ENCODE peak calls at places on chromosomes 1 and 21, in seven cellular contexts. M is CD8-positive, alpha-beta T cell; Q is tibial nerve; X is cardiac muscle cell; N is keratinocyte; Y is OCI-LY7; D is sigmoid colon. C is an unnamed sample.

GRCh38 chr21:37072988-37073416 is at the start of the genes PIGP and TTC3:
- DNase-seq in M (peak; percentile 97), Q (peak; percentile 83), X (peak; percentile 98), N (peak; percentile 68), Y (peak; percentile 93), D (peak; percentile 97), C (peak; percentile 73)

GRCh38 chr21:43810505-43811261 is 21.3 kb downstream of the RRP1 start:
- DNase-seq in M (peak; percentile 93), Q (peak; percentile 72), X (peak; percentile 74), N (no peak), Y (peak; percentile 83), D (peak; percentile 86), C (peak; percentile 39)

GRCh38 chr1:231396643-231397042 is 25.4 kb downstream of the EGLN1 start:
- DNase-seq in M (no peak), Q (no peak), X (no peak), N (no peak), Y (no peak), D (no peak), C (no peak)

GRCh38 chr1:118136511-118136937 is 48.5 kb downstream of the SPAG17 start:
- DNase-seq in M (no peak), Q (no peak), X (peak; percentile 67), N (no peak), Y (no peak), D (no peak), C (no peak)

GRCh38 chr1:245025525-245025924 is 129.3 kb upstream of the KIF26B start:
- DNase-seq in M (no peak), Q (no peak), X (no peak), N (no peak), Y (no peak), D (no peak), C (no peak)

GRCh38 chr1:85283475-85284199 is 7.2 kb upstream of the BCL10 start:
- DNase-seq in M (no peak), Q (no peak), X (no peak), N (no peak), Y (no peak), D (no peak), C (no peak)

GRCh38 chr1:26862781-26863676 is at the start of gene SFN:
- DNase-seq in M (peak; percentile 48), Q (no peak), X (no peak), N (peak; percentile 99), Y (peak; percentile 74), D (no peak), C (no peak)

GRCh38 chr1:93828437-93828756 is 50.6 kb downstream of the DNTTIP2 start:
- DNase-seq in M (no peak), Q (no peak), X (no peak), N (no peak), Y (no peak), D (no peak), C (no peak)

GRCh38 chr21:46639489-46640386 is 4.3 kb downstream of the PRMT2 start:
- DNase-seq in M (no peak), Q (no peak), X (peak; percentile 48), N (no peak), Y (peak; percentile 11), D (no peak), C (no peak)

GRCh38 chr1:3483801-3484444 is 29.5 kb downstream of the ARHGEF16 start:
- DNase-seq in M (peak; percentile 33), Q (no peak), X (peak; percentile 38), N (no peak), Y (peak; percentile 39), D (no peak), C (no peak)

GRCh38 chr1:170765712-170766330 is 101.9 kb downstream of the PRRX1 start:
- DNase-seq in M (no peak), Q (no peak), X (peak; percentile 70), N (no peak), Y (no peak), D (no peak), C (no peak)

GRCh38 chr1:243345205-243345604 is 89.4 kb downstream of the SDCCAG8 start:
- DNase-seq in M (no peak), Q (no peak), X (peak; percentile 20), N (no peak), Y (no peak), D (no peak), C (no peak)

GRCh38 chr1:160748877-160749269 is 9.8 kb downstream of the SLAMF7 start:
- DNase-seq in M (no peak), Q (no peak), X (peak; percentile 31), N (no peak), Y (no peak), D (no peak), C (no peak)

GRCh38 chr1:19124273-19124672 is 85.8 kb downstream of the UBR4 start:
- DNase-seq in M (no peak), Q (no peak), X (no peak), N (no peak), Y (no peak), D (no peak), C (no peak)

GRCh38 chr1:30888391-30888790 is 20.2 kb downstream of the SDC3 start:
- DNase-seq in M (no peak), Q (no peak), X (peak; percentile 89), N (no peak), Y (no peak), D (peak; percentile 96), C (peak; percentile 94)

GRCh38 chr1:199243423-199244061 is 604.7 kb downstream of the PTPRC start:
- DNase-seq in M (peak; percentile 60), Q (no peak), X (peak; percentile 58), N (no peak), Y (peak; percentile 59), D (no peak), C (no peak)

GRCh38 chr1:101905298-101905794 is 91.4 kb downstream of the OLFM3 start:
- DNase-seq in M (no peak), Q (no peak), X (no peak), N (no peak), Y (no peak), D (no peak), C (no peak)

GRCh38 chr1:15975358-15975804 is 520 bp downstream of the ZBTB17 start:
- DNase-seq in M (peak; percentile 74), Q (no peak), X (peak; percentile 57), N (no peak), Y (peak; percentile 83), D (no peak), C (no peak)

GRCh38 chr21:42618713-42619112 is 34.7 kb upstream of the PDE9A start:
- DNase-seq in M (no peak), Q (no peak), X (no peak), N (no peak), Y (peak; percentile 18), D (no peak), C (no peak)

GRCh38 chr1:94012686-94013330 is 103.6 kb upstream of the GCLM start:
- DNase-seq in M (no peak), Q (no peak), X (no peak), N (no peak), Y (no peak), D (no peak), C (no peak)

GRCh38 chr1:205118810-205119209 is 3.0 kb downstream of the RBBP5 start:
- DNase-seq in M (no peak), Q (no peak), X (no peak), N (no peak), Y (no peak), D (no peak), C (no peak)

GRCh38 chr1:14095001-14095400 is 395.0 kb downstream of the PRDM2 start:
- DNase-seq in M (no peak), Q (no peak), X (peak; percentile 21), N (no peak), Y (peak; percentile 71), D (no peak), C (no peak)

GRCh38 chr1:93056214-93056613 is 22.9 kb upstream of the MTF2 start:
- DNase-seq in M (no peak), Q (no peak), X (peak; percentile 53), N (no peak), Y (peak; percentile 46), D (no peak), C (no peak)

GRCh38 chr1:50265790-50266314 is 157.1 kb downstream of the ELAVL4 start:
- DNase-seq in M (no peak), Q (no peak), X (peak; percentile 55), N (no peak), Y (no peak), D (peak; percentile 70), C (no peak)

GRCh38 chr1:164683235-164683634 is 124.3 kb downstream of the PBX1 start:
- DNase-seq in M (no peak), Q (no peak), X (no peak), N (peak; percentile 28), Y (no peak), D (no peak), C (no peak)

GRCh38 chr1:67880056-67880601 is 46.9 kb upstream of the GNG12 start:
- DNase-seq in M (no peak), Q (no peak), X (peak; percentile 89), N (no peak), Y (no peak), D (no peak), C (no peak)

GRCh38 chr1:205805082-205805711 is 7.8 kb downstream of the SLC41A1 start:
- DNase-seq in M (peak; percentile 20), Q (no peak), X (no peak), N (no peak), Y (no peak), D (no peak), C (no peak)

GRCh38 chr1:184160236-184160635 is 108.7 kb downstream of the TSEN15 start:
- DNase-seq in M (no peak), Q (no peak), X (peak; percentile 40), N (peak; percentile 82), Y (no peak), D (no peak), C (no peak)

GRCh38 chr21:38859852-38860251 is 54.1 kb downstream of the ETS2 start:
- DNase-seq in M (no peak), Q (no peak), X (no peak), N (no peak), Y (no peak), D (no peak), C (no peak)

GRCh38 chr1:203744008-203744972 is 20.7 kb upstream of the LAX1 start:
- DNase-seq in M (peak; percentile 16), Q (peak; percentile 58), X (peak; percentile 72), N (peak; percentile 63), Y (peak; percentile 84), D (peak; percentile 89), C (peak; percentile 16)
- TF ChIP-seq CTCF in M (no peak), Q (no peak), X (no peak), N (no peak), Y (no peak), D (no peak), C (no peak)

GRCh38 chr1:40315239-40315794 is 1.8 kb downstream of the COL9A2 start:
- DNase-seq in M (peak; percentile 88), Q (peak; percentile 67), X (peak; percentile 93), N (peak; percentile 55), Y (peak; percentile 93), D (peak; percentile 90), C (peak; percentile 90)
- H3K27ac ChIP-seq in M (peak overlapping the region; percentile 24), Q (peak overlapping the region; percentile 30), X (no peak overlapping the region), N (no peak overlapping the region), Y (peak overlapping the region; percentile 44), D (peak overlapping the region; percentile 65), C (peak overlapping the region; percentile 81)

GRCh38 chr1:209800984-209801834 is 4.7 kb downstream of the IRF6 start:
- DNase-seq in M (no peak), Q (peak; percentile 55), X (no peak), N (no peak), Y (no peak), D (peak; percentile 67), C (no peak)
- H3K4me3 ChIP-seq in M (no peak overlapping the region), Q (no peak overlapping the region), X (no peak overlapping the region), N (peak overlapping the region; percentile 90), Y (no peak overlapping the region), D (no peak overlapping the region), C (no peak overlapping the region)

DNA sequence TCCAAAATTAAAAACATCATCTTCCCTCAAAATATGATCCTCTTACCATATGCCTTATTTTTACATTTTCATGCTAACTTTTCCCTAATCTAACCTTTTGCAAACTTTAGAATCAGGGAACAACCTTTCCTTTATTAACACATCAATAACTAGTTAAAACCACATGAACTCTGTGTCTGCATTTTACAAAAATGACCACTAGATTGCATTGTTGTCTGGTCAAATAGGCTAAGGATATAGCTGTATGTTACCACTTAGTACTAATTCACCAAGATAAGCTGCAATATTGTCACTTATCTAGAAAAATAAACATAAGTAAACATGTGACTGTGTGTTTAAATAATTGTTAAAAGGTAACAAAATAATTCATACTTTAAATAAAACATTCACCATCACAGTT is 82.3 kb downstream of the DENND1B start:
- DNase-seq in M (no peak), Q (no peak), X (peak; percentile 27), N (no peak), Y (peak; percentile 19), D (no peak), C (no peak)
- TF ChIP-seq CTCF in M (no peak), Q (no peak), X (peak; percentile 31), N (no peak), Y (peak; percentile 73), D (no peak), C (no peak)